ENCODE peak calls at places on chromosomes 1 and 21, in six cellular contexts. Q is HCT116, G is neural progenitor cell, Z is K562, K is SK-N-MC, E is GM23248. S is an unnamed sample.

GRCh38 chr1:180221461-180221860 is 8.6 kb upstream of the LHX4 start:
- DNase-seq in Q (no peak), G (no peak), Z (no peak), K (no peak), E (no peak), S (peak)

GRCh38 chr21:26732442-26733221 is 112.6 kb downstream of the ADAMTS1 start:
- DNase-seq in Q (no peak), G (peak), Z (no peak), K (no peak), E (peak), S (peak)

GRCh38 chr1:12376236-12377064 is 146.6 kb downstream of the VPS13D start:
- DNase-seq in Q (no peak), G (no peak), Z (no peak), K (no peak), E (no peak), S (no peak)

GRCh38 chr1:84884671-84885389 is 8.2 kb downstream of the LPAR3 start:
- DNase-seq in Q (no peak), G (no peak), Z (no peak), K (no peak), E (peak), S (no peak)

GRCh38 chr1:43783671-43784205 is 76.4 kb downstream of the ST3GAL3 start:
- DNase-seq in Q (peak), G (no peak), Z (no peak), K (no peak), E (peak), S (peak)

GRCh38 chr1:100528861-100529260 is 9.1 kb upstream of the GPR88 start:
- DNase-seq in Q (no peak), G (no peak), Z (no peak), K (no peak), E (peak), S (peak)

GRCh38 chr1:219670426-219671149 is 57.7 kb upstream of the ZC3H11B start:
- DNase-seq in Q (no peak), G (no peak), Z (no peak), K (no peak), E (no peak), S (peak)

GRCh38 chr21:29230541-29231275 is 68.0 kb upstream of the BACH1 start:
- DNase-seq in Q (no peak), G (no peak), Z (no peak), K (no peak), E (peak), S (peak)

GRCh38 chr1:6243053-6243834 is 735 bp upstream of the HES3 start:
- DNase-seq in Q (no peak), G (peak), Z (no peak), K (no peak), E (no peak), S (no peak)

GRCh38 chr1:43831866-43832654 is 101.5 kb upstream of the ARTN start:
- DNase-seq in Q (no peak), G (no peak), Z (no peak), K (no peak), E (no peak), S (no peak)

GRCh38 chr1:119564548-119564947 is 57.5 kb downstream of the HSD3B1 start:
- DNase-seq in Q (no peak), G (no peak), Z (no peak), K (no peak), E (no peak), S (no peak)

GRCh38 chr1:182446033-182446669 is 3.8 kb upstream of the RGSL1 start:
- DNase-seq in Q (peak), G (peak), Z (peak), K (no peak), E (peak), S (peak)

GRCh38 chr1:11316701-11317100 is 43.7 kb downstream of the UBIAD1 start:
- DNase-seq in Q (no peak), G (no peak), Z (no peak), K (no peak), E (peak), S (peak)

GRCh38 chr1:11314959-11315358 is 42.0 kb downstream of the UBIAD1 start:
- DNase-seq in Q (no peak), G (no peak), Z (no peak), K (no peak), E (peak), S (no peak)

GRCh38 chr1:11309385-11309784 is 36.4 kb downstream of the UBIAD1 start:
- DNase-seq in Q (no peak), G (no peak), Z (no peak), K (no peak), E (no peak), S (no peak)

GRCh38 chr1:11307837-11308236 is 34.8 kb downstream of the UBIAD1 start:
- DNase-seq in Q (no peak), G (no peak), Z (no peak), K (no peak), E (peak), S (peak)

GRCh38 chr1:11311816-11312755 is 39.1 kb downstream of the UBIAD1 start:
- DNase-seq in Q (no peak), G (no peak), Z (no peak), K (no peak), E (no peak), S (no peak)
- H3K4me3 ChIP-seq in Q (no peak), G (no peak), Z (no peak), K (no peak), E (no peak), S (no peak)

GRCh38 chr1:10793129-10793651 is 3.3 kb downstream of the CASZ1 start:
- DNase-seq in Q (no peak), G (peak), Z (no peak), K (peak), E (peak), S (peak)
- TF ChIP-seq EZH2 in Q (no peak), G (no peak), Z (no peak), K (no peak), E (peak), S (no peak)

DNA sequence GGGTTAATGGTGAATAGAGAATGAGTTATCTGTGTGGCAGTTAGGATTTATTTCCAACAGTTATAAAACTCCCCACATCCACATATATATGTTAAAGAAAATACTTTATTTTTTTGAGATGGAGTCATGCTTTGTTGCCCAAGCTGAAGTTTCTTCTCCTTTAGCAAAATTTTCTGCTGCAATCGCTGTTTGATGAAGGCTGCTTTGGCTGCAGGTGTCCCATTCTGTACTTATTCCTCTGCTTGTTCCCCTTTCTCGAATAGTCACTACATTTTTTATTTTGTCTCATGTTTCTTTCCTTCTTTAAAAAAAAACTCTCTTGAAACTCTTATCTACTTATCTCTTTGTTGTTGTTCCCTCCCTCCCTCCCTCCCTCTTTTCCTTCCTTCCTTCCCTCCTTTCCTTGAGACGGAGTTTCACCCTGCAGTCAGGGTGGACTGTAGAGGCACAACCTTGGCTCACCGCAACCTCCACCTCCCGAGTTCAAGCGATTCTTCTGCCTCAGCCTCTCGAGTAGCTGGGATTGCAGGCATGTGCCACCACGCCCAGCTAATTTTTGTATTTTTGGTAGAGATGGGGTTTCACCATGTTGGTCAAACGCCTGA is 10.6 kb downstream of the OR2W3 start:
- DNase-seq in Q (no peak), G (no peak), Z (no peak), K (no peak), E (no peak), S (no peak)
- H3K4me3 ChIP-seq in Q (no peak), G (no peak), Z (no peak), K (no peak), E (no peak), S (no peak)

GRCh38 chr1:18641005-18641941 is 10.6 kb downstream of the PAX7 start:
- DNase-seq in Q (no peak), G (peak), Z (peak), K (peak), E (no peak), S (no peak)
- TF ChIP-seq EZH2 in Q (no peak), G (peak), Z (no peak), K (no peak), E (peak), S (no peak)

DNA sequence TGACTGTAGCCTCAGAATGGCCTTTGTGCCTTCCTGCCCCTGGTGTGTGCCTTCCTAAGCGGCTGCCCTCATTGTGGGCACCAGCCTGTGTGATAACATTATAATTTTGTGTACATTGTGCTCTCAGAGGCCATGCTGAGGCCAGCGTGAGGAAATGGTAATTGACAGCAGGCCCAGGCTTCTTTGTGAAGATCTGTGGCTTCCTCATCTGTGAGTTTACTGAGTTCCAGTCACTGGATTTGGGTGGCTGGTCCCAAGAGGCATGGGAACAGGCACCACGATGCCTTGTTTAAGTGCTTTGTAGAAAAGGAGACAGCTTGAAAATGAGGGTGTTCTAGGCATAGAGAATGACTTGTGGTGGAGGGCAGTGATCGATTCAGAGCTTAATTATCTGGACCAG is 389.2 kb downstream of the OMA1 start:
- DNase-seq in Q (no peak), G (peak), Z (no peak), K (no peak), E (no peak), S (no peak)
- H3K4me3 ChIP-seq in Q (no peak), G (peak), Z (no peak), K (no peak), E (no peak), S (no peak)

GRCh38 chr21:45302082-45303061 is 14.7 kb upstream of the POFUT2 start:
- DNase-seq in Q (no peak), G (no peak), Z (no peak), K (no peak), E (no peak), S (peak)
- TF ChIP-seq EZH2 in Q (no peak), G (no peak), Z (no peak), K (no peak), E (no peak), S (no peak)

GRCh38 chr1:209431402-209431801 is 152.1 kb upstream of the CAMK1G start:
- DNase-seq in Q (no peak), G (no peak), Z (no peak), K (no peak), E (no peak), S (no peak)
- H3K4me3 ChIP-seq in Q (no peak), G (no peak), Z (no peak), K (no peak), E (no peak), S (no peak)

DNA sequence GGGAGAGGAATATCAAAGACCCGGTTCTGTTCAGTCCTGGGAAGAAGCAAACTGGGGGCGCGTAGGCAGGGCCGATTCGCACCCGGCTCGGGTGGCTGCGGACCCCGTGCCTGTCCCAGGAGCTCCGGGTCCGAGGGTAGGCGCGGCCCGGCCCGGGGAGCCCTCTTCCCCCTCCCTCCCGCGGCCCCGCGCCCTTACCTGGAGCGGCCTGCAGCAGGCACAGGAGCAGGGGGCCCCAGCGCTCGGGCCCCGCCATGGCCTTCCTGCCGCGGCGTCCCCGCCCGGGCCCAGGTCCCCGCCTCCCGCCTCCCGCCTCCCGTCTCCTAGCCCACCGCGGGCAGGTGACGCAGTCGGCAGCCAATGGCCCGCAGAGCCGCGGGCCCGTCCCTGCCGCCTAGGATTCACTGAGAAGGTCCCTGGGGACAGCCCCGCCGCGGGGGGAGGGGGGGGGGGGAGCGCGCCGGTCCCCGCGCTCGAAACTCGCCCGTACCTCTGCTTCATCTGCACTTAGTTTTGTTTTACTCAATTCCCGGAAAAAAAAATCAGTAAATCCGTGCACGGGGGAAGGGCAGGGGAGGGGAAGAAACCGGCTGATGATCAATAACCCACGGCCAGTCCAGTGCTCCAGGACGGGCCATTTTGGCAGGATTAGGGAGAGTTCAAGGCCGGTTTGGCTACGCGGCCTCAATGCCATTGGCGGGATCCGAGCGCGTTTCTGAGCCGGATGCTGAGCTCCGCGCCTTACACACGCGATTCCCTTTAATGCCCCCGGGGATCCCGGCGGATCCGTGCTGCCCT is at the start of gene IFNLR1:
- DNase-seq in Q (peak), G (peak), Z (peak), K (no peak), E (peak), S (no peak)
- TF ChIP-seq EZH2 in Q (no peak), G (peak), Z (no peak), K (no peak), E (no peak), S (no peak)